ENCODE peak calls at places on chromosomes 3 and 15, in four cellular contexts. N is sigmoid colon, C is M059J, D is memory B cell. W is an unnamed sample.

GRCh38 chr15:29422606-29423005 is 153.0 kb upstream of the NSMCE3 start:
- DNase-seq in C (no peak), N (no peak), D (no peak), W (no peak)

GRCh38 chr15:73932381-73933191 is 6.3 kb downstream of the LOXL1 start:
- DNase-seq in N (no peak), D (no peak), C (no peak), W (no peak)

GRCh38 chr15:75145027-75145841 is 56.4 kb upstream of the C15orf39 start:
- DNase-seq in D (no peak), C (peak), N (no peak), W (no peak)

GRCh38 chr3:31066999-31067398 is 172.5 kb upstream of the GADL1 start:
- DNase-seq in N (no peak), C (peak), D (no peak), W (no peak)

GRCh38 chr3:46713898-46714552 is 3.6 kb downstream of the PRSS50 start:
- DNase-seq in D (peak), N (peak), C (peak), W (peak)

GRCh38 chr15:77173487-77173886 is 102.6 kb upstream of the TSPAN3 start:
- DNase-seq in C (no peak), D (no peak), N (no peak), W (no peak)

GRCh38 chr15:39801641-39802309 is 19.1 kb upstream of the FSIP1 start:
- DNase-seq in D (no peak), C (peak), N (no peak), W (no peak)

GRCh38 chr15:49015896-49016295 is 30.4 kb downstream of the SECISBP2L start:
- DNase-seq in N (no peak), C (no peak), D (no peak), W (no peak)

GRCh38 chr15:40894689-40895308 is 549 bp downstream of the VPS18 start:
- DNase-seq in D (no peak), N (peak), C (peak), W (peak)

GRCh38 chr15:47293763-47294162 is 423.5 kb upstream of the SEMA6D start:
- DNase-seq in N (peak), D (no peak), C (peak), W (peak)

GRCh38 chr3:56838441-56838840 is 36.7 kb upstream of the ARHGEF3 start:
- DNase-seq in N (no peak), D (no peak), C (no peak), W (no peak)